ENCODE peak calls at places on chromosomes 13 and 19, in nine cellular contexts. One of them, this sample, is unnamed. For H3K36me3, the result is how much of the 10 kb centered on the place peaks cover.

GRCh38 chr19:44800461-44800860 is 8.4 kb upstream of the BCAM start:
- DNase-seq in suprapubic skin: peak
- DNase-seq in GM23338: peak
- DNase-seq in HCT116: no peak
- DNase-seq in prostate gland: peak
- DNase-seq in breast epithelium: peak
- DNase-seq in SK-N-MC: no peak
- DNase-seq in SK-N-SH: peak
- DNase-seq in endothelial cell of umbilical vein: peak
- DNase-seq in this sample: peak

GRCh38 chr13:22486490-22486889 is 694.3 kb upstream of the SGCG start:
- DNase-seq in suprapubic skin: no peak
- DNase-seq in GM23338: no peak
- DNase-seq in HCT116: no peak
- DNase-seq in prostate gland: no peak
- DNase-seq in breast epithelium: no peak
- DNase-seq in SK-N-MC: no peak
- DNase-seq in SK-N-SH: no peak
- DNase-seq in endothelial cell of umbilical vein: no peak
- DNase-seq in this sample: no peak

GRCh38 chr19:44401108-44401786 is at the start of gene ZNF285:
- DNase-seq in suprapubic skin: peak
- DNase-seq in GM23338: peak
- DNase-seq in HCT116: no peak
- DNase-seq in prostate gland: peak
- DNase-seq in breast epithelium: peak
- DNase-seq in SK-N-MC: peak
- DNase-seq in SK-N-SH: peak
- DNase-seq in endothelial cell of umbilical vein: peak
- DNase-seq in this sample: peak

GRCh38 chr19:1027953-1028902 is 1.8 kb downstream of the CNN2 start:
- DNase-seq in suprapubic skin: no peak
- DNase-seq in GM23338: peak
- DNase-seq in HCT116: peak
- DNase-seq in prostate gland: peak
- DNase-seq in breast epithelium: peak
- DNase-seq in SK-N-MC: no peak
- DNase-seq in SK-N-SH: peak
- DNase-seq in endothelial cell of umbilical vein: peak
- DNase-seq in this sample: peak

GRCh38 chr13:32134991-32135390 is 103.4 kb downstream of the FRY start:
- DNase-seq in suprapubic skin: no peak
- DNase-seq in GM23338: no peak
- DNase-seq in HCT116: no peak
- DNase-seq in prostate gland: no peak
- DNase-seq in breast epithelium: no peak
- DNase-seq in SK-N-MC: no peak
- DNase-seq in SK-N-SH: no peak
- DNase-seq in endothelial cell of umbilical vein: no peak
- DNase-seq in this sample: no peak

GRCh38 chr13:21240586-21240985 is 64.1 kb downstream of the MRPL57 start:
- DNase-seq in suprapubic skin: no peak
- DNase-seq in GM23338: no peak
- DNase-seq in HCT116: no peak
- DNase-seq in prostate gland: no peak
- DNase-seq in breast epithelium: no peak
- DNase-seq in SK-N-MC: peak
- DNase-seq in SK-N-SH: no peak
- DNase-seq in endothelial cell of umbilical vein: peak
- DNase-seq in this sample: no peak

GRCh38 chr13:111492341-111492945 is 172.0 kb downstream of the TEX29 start:
- DNase-seq in suprapubic skin: peak
- DNase-seq in GM23338: no peak
- DNase-seq in HCT116: no peak
- DNase-seq in prostate gland: no peak
- DNase-seq in breast epithelium: peak
- DNase-seq in SK-N-MC: no peak
- DNase-seq in SK-N-SH: no peak
- DNase-seq in endothelial cell of umbilical vein: no peak
- DNase-seq in this sample: peak

GRCh38 chr13:31965361-31966066 is 66.1 kb upstream of the FRY start:
- DNase-seq in suprapubic skin: no peak
- DNase-seq in GM23338: no peak
- DNase-seq in HCT116: no peak
- DNase-seq in prostate gland: no peak
- DNase-seq in breast epithelium: no peak
- DNase-seq in SK-N-MC: no peak
- DNase-seq in SK-N-SH: no peak
- DNase-seq in endothelial cell of umbilical vein: peak
- DNase-seq in this sample: no peak

GRCh38 chr19:41328157-41328817 is 18.3 kb downstream of the CCDC97 start:
- DNase-seq in suprapubic skin: no peak
- DNase-seq in GM23338: no peak
- DNase-seq in HCT116: no peak
- DNase-seq in prostate gland: no peak
- DNase-seq in breast epithelium: no peak
- DNase-seq in SK-N-MC: no peak
- DNase-seq in SK-N-SH: no peak
- DNase-seq in endothelial cell of umbilical vein: peak
- DNase-seq in this sample: no peak
- TF ChIP-seq POLR2AphosphoS5 in suprapubic skin: no peak
- TF ChIP-seq POLR2AphosphoS5 in GM23338: no peak
- TF ChIP-seq POLR2AphosphoS5 in HCT116: no peak
- TF ChIP-seq POLR2AphosphoS5 in prostate gland: no peak
- TF ChIP-seq POLR2AphosphoS5 in breast epithelium: no peak
- TF ChIP-seq POLR2AphosphoS5 in SK-N-MC: no peak
- TF ChIP-seq POLR2AphosphoS5 in SK-N-SH: no peak
- TF ChIP-seq POLR2AphosphoS5 in endothelial cell of umbilical vein: peak
- TF ChIP-seq POLR2AphosphoS5 in this sample: no peak

DNA sequence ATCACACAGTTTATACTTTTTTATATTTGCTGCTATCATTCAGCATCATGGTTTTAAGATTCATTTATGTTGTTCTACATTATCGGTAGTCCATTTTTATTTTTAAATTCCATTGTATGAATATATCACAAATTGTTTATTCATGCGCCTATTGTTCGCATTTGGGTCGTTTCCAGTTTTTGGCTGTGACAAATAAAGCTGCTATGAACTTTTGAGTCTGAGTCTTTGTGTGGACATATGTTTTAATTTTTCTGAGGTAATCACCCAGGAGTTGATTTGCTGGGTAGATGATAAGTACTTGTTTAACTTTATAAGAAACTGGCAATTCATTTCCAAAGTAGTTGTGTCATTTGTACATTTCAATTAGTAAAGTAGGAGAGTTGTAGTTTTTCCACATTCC is 74.2 kb upstream of the CSNK1A1L start:
- DNase-seq in suprapubic skin: no peak
- DNase-seq in GM23338: no peak
- DNase-seq in HCT116: no peak
- DNase-seq in prostate gland: no peak
- DNase-seq in breast epithelium: no peak
- DNase-seq in SK-N-MC: no peak
- DNase-seq in SK-N-SH: no peak
- DNase-seq in endothelial cell of umbilical vein: peak
- DNase-seq in this sample: no peak
- H3K36me3 ChIP-seq in suprapubic skin: under half
- H3K36me3 ChIP-seq in GM23338: under half
- H3K36me3 ChIP-seq in HCT116: under half
- H3K36me3 ChIP-seq in prostate gland: under half
- H3K36me3 ChIP-seq in breast epithelium: under half
- H3K36me3 ChIP-seq in SK-N-MC: under half
- H3K36me3 ChIP-seq in SK-N-SH: under half
- H3K36me3 ChIP-seq in endothelial cell of umbilical vein: under half
- H3K36me3 ChIP-seq in this sample: under half

DNA sequence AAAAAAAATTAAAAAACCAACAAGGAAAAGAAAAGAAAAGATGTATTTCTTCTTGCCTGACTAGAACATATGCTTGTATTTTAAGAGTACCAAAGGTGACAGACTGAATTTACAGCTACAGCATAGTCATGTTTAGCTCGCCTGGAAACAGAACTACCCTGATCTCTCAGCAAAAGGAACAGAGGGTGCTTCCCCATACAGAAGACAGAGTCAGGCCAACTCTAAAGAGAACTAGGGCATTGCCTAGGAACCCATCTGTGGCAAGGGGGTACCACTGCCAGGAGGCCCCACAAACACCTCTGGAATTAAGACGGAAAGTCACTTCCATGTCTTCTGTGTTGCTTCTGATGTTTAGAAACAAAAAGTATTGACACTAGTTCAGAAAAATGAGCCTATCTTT is 252.1 kb upstream of the STARD13 start:
- DNase-seq in suprapubic skin: no peak
- DNase-seq in GM23338: no peak
- DNase-seq in HCT116: no peak
- DNase-seq in prostate gland: no peak
- DNase-seq in breast epithelium: no peak
- DNase-seq in SK-N-MC: no peak
- DNase-seq in SK-N-SH: no peak
- DNase-seq in endothelial cell of umbilical vein: no peak
- DNase-seq in this sample: no peak
- H3K27ac ChIP-seq in suprapubic skin: peak
- H3K27ac ChIP-seq in GM23338: peak
- H3K27ac ChIP-seq in HCT116: no peak
- H3K27ac ChIP-seq in prostate gland: peak
- H3K27ac ChIP-seq in breast epithelium: no peak
- H3K27ac ChIP-seq in SK-N-MC: peak
- H3K27ac ChIP-seq in SK-N-SH: no peak
- H3K27ac ChIP-seq in endothelial cell of umbilical vein: no peak
- H3K27ac ChIP-seq in this sample: peak

GRCh38 chr19:15913384-15913783 is 15.5 kb upstream of the CYP4F2 start:
- DNase-seq in suprapubic skin: no peak
- DNase-seq in GM23338: no peak
- DNase-seq in HCT116: no peak
- DNase-seq in prostate gland: no peak
- DNase-seq in breast epithelium: no peak
- DNase-seq in SK-N-MC: no peak
- DNase-seq in SK-N-SH: no peak
- DNase-seq in endothelial cell of umbilical vein: no peak
- DNase-seq in this sample: no peak

GRCh38 chr19:15915109-15915508 is 17.2 kb upstream of the CYP4F2 start:
- DNase-seq in suprapubic skin: no peak
- DNase-seq in GM23338: no peak
- DNase-seq in HCT116: no peak
- DNase-seq in prostate gland: no peak
- DNase-seq in breast epithelium: no peak
- DNase-seq in SK-N-MC: no peak
- DNase-seq in SK-N-SH: no peak
- DNase-seq in endothelial cell of umbilical vein: no peak
- DNase-seq in this sample: no peak

GRCh38 chr19:15913830-15914229 is 16.0 kb upstream of the CYP4F2 start:
- DNase-seq in suprapubic skin: no peak
- DNase-seq in GM23338: no peak
- DNase-seq in HCT116: no peak
- DNase-seq in prostate gland: no peak
- DNase-seq in breast epithelium: no peak
- DNase-seq in SK-N-MC: no peak
- DNase-seq in SK-N-SH: no peak
- DNase-seq in endothelial cell of umbilical vein: no peak
- DNase-seq in this sample: no peak

GRCh38 chr19:15911599-15912237 is 13.8 kb upstream of the CYP4F2 start:
- DNase-seq in suprapubic skin: no peak
- DNase-seq in GM23338: no peak
- DNase-seq in HCT116: no peak
- DNase-seq in prostate gland: peak
- DNase-seq in breast epithelium: no peak
- DNase-seq in SK-N-MC: no peak
- DNase-seq in SK-N-SH: no peak
- DNase-seq in endothelial cell of umbilical vein: no peak
- DNase-seq in this sample: no peak
- TF ChIP-seq POLR2AphosphoS5 in suprapubic skin: no peak
- TF ChIP-seq POLR2AphosphoS5 in GM23338: no peak
- TF ChIP-seq POLR2AphosphoS5 in HCT116: no peak
- TF ChIP-seq POLR2AphosphoS5 in prostate gland: no peak
- TF ChIP-seq POLR2AphosphoS5 in breast epithelium: no peak
- TF ChIP-seq POLR2AphosphoS5 in SK-N-MC: no peak
- TF ChIP-seq POLR2AphosphoS5 in SK-N-SH: no peak
- TF ChIP-seq POLR2AphosphoS5 in endothelial cell of umbilical vein: no peak
- TF ChIP-seq POLR2AphosphoS5 in this sample: no peak

This sample was measured in sigmoid colon.